ENCODE peak calls at places on chromosomes 13 and 19, in four cellular contexts. S is Peyer's patch, E is pancreas, D is AG04450. F is an unnamed sample.

GRCh38 chr13:35139591-35139990 is 197.5 kb downstream of the NBEA start:
- DNase-seq in S (no peak), E (no peak), D (no peak), F (no peak)

GRCh38 chr19:35116085-35116801 is 620 bp downstream of the FXYD3 start:
- DNase-seq in S (peak), E (peak), D (no peak), F (no peak)

GRCh38 chr19:54317108-54317964 is 4.4 kb upstream of the LILRA5 start:
- DNase-seq in S (no peak), E (no peak), D (no peak), F (no peak)

GRCh38 chr19:41939861-41940442 is 11.7 kb upstream of the ERFL start:
- DNase-seq in S (peak), E (no peak), D (no peak), F (peak)

GRCh38 chr19:926595-927043 is 784 bp downstream of the ARID3A start:
- DNase-seq in S (peak), E (no peak), D (no peak), F (peak)

GRCh38 chr13:49585220-49586157 is at the start of gene RCBTB1:
- DNase-seq in S (peak), E (peak), D (no peak), F (peak)

GRCh38 chr13:51849145-51850101 is 4.4 kb upstream of the TMEM272 start:
- DNase-seq in S (no peak), E (no peak), D (no peak), F (peak)

GRCh38 chr19:52786078-52786463 is 520 bp downstream of the ZNF600 start:
- DNase-seq in S (peak), E (no peak), D (no peak), F (peak)

GRCh38 chr19:6800991-6801396 is 28.5 kb downstream of the VAV1 start:
- DNase-seq in S (no peak), E (no peak), D (no peak), F (peak)

GRCh38 chr13:40433577-40433976 is 232.9 kb downstream of the FOXO1 start:
- DNase-seq in S (peak), E (no peak), D (no peak), F (peak)

GRCh38 chr13:84867246-84867645 is 932.0 kb downstream of the SLITRK6 start:
- DNase-seq in S (no peak), E (no peak), D (no peak), F (no peak)

GRCh38 chr13:77378662-77379061 is 51.8 kb upstream of the MYCBP2 start:
- DNase-seq in S (no peak), E (no peak), D (no peak), F (no peak)

GRCh38 chr13:74299688-74300087 is 165.5 kb upstream of the KLF12 start:
- DNase-seq in S (no peak), E (no peak), D (no peak), F (no peak)

GRCh38 chr13:50129923-50130685 is 114.9 kb downstream of the KCNRG start:
- DNase-seq in S (peak), E (peak), D (no peak), F (peak)

GRCh38 chr13:81987677-81988357 is 1646.9 kb upstream of the SPRY2 start:
- DNase-seq in S (no peak), E (no peak), D (no peak), F (no peak)

DNA sequence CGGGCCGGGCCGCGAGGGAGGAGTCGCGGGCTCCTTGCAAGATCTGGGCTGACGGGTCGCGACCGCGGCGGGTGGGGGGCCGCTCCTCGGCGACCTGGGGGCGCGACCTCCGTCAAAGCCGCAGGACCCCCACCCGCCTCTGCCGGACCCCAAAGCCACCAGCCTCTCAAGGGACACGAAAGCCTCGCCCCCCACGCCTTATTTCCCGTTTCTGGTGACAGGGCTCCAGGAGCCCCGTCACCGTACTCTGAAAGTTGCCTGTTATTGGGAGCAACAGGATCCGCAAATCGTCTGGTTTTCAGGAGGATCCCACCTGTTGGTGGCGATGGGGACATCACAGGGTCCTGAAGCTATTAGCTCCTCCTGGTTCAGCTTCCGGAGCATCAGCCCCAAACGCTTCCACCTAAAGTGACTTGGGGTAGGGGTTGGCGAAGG is 531 bp downstream of the MAU2 start:
- DNase-seq in S (no peak), E (no peak), D (no peak), F (peak)
- TF ChIP-seq CTCF in S (no peak), E (no peak), D (no peak), F (peak)

DNA sequence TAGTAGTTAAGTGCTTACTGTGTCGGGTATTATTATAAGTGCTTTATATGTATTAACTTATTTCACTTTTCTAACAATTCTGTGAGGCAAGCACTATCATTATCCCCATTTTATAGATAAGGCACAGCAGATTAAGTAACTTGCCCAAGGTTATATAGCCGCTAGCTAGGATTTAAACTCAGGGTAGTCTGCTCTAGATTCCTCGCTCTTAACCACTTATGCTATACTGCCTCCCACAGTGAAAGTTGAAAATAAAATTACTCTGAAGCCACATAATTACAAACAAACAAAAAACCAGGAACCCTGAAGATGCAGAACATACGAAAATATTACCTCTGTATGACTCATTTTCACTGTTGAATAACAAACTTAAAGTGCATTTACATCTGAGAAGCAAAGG is 3.9 kb downstream of the TEX30 start:
- DNase-seq in S (no peak), E (no peak), D (no peak), F (no peak)
- TF ChIP-seq CTCF in S (no peak), E (no peak), D (no peak), F (no peak)

DNA sequence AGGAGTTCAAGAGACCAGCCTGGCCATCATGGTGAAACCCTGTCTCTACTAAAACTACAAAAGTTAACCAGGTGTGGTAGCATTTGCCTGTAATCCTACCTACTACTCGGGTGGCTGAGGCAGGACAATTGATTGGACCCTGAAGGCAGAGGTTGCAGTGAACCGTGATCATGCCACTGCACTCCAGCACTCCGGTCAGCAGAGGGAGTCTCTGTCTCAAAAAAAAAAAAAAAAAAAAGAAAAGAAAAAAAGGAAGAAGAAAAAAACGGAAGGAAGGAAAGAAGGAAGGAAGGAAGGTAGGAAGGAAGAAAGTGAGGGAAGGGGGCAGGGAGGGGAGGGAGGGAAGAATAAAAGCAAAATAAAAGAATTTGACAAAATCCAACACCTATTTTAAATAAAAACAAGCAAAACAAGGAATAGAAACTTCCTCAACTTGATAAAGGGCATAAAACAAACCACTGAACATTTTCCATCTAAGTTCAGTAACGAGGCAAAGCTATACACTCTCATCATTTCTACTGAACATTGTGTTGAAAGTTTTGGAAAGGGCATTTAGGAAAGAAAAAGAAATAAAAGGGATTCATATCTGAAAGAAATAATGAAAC is 411.6 kb upstream of the SLITRK5 start:
- DNase-seq in S (no peak), E (no peak), D (no peak), F (no peak)
- TF ChIP-seq CTCF in S (no peak), E (no peak), D (peak), F (no peak)

GRCh38 chr13:46553886-46554855 is 1.2 kb downstream of the LRCH1 start:
- DNase-seq in S (peak), E (peak), D (no peak), F (peak)
- TF ChIP-seq CTCF in S (no peak), E (no peak), D (peak), F (no peak)

GRCh38 chr13:47594833-47595232 is 406.2 kb downstream of the SUCLA2 start:
- DNase-seq in S (no peak), E (no peak), D (no peak), F (peak)
- TF ChIP-seq CTCF in S (no peak), E (no peak), D (no peak), F (no peak)

DNA sequence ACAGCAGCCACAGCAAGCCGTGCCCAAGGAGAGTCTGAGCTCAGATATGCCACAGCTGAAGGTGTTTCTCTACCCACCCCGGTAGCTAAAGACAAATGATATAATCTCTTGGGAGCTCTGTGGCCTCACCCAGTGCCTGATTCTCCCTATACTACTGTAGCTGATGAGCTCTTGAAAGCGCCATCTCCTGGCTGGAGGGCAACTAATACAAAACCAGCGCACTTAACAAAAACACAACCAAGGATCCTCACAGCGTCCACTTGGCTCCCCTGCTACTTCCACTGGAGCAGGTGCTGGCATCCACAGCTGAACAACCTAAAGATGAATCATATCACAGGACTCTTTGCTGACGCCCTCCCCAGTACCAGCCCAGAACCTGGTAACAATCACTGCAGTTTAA is 1212.0 kb downstream of the PCDH17 start:
- DNase-seq in S (no peak), E (no peak), D (no peak), F (no peak)
- TF ChIP-seq CTCF in S (no peak), E (no peak), D (no peak), F (no peak)

GRCh38 chr13:57018915-57019314 is 121.8 kb upstream of the PRR20A start:
- DNase-seq in S (no peak), E (no peak), D (no peak), F (no peak)

GRCh38 chr13:57017357-57017756 is 123.4 kb upstream of the PRR20A start:
- DNase-seq in S (no peak), E (no peak), D (no peak), F (no peak)
- TF ChIP-seq CTCF in S (no peak), E (no peak), D (no peak), F (no peak)

GRCh38 chr13:80030491-80030890 is 310.4 kb downstream of the SPRY2 start:
- DNase-seq in S (peak), E (no peak), D (no peak), F (no peak)
- TF ChIP-seq CTCF in S (peak), E (no peak), D (no peak), F (no peak)